ENCODE peak calls at places on chromosomes 16 and 17, in five cellular contexts. R, Z, S, G and Q are unnamed samples.

GRCh38 chr17:15185625-15185991 is 79.5 kb downstream of the PMP22 start:
- DNase-seq in R (peak), Z (no peak), S (no peak), G (no peak), Q (no peak)

GRCh38 chr17:76569607-76570279 is 15.9 kb downstream of the ST6GALNAC2 start:
- DNase-seq in R (no peak), Z (peak), S (no peak), G (no peak), Q (no peak)

GRCh38 chr17:72931635-72932034 is 160.9 kb downstream of the SLC39A11 start:
- DNase-seq in R (no peak), Z (no peak), S (no peak), G (no peak), Q (no peak)

GRCh38 chr17:7439462-7440112 is at the start of gene FGF11:
- DNase-seq in R (no peak), Z (no peak), S (no peak), G (no peak), Q (no peak)

GRCh38 chr16:58026139-58026704 is 668 bp downstream of the MMP15 start:
- DNase-seq in R (peak), Z (peak), S (peak), G (no peak), Q (no peak)

GRCh38 chr17:8791910-8792270 is 7.3 kb downstream of the MFSD6L start:
- DNase-seq in R (peak), Z (no peak), S (no peak), G (peak), Q (no peak)

GRCh38 chr17:48795444-48796162 is 21.4 kb downstream of the TTLL6 start:
- DNase-seq in R (peak), Z (no peak), S (no peak), G (peak), Q (no peak)

GRCh38 chr16:12339686-12340085 is 363.2 kb downstream of the SNX29 start:
- DNase-seq in R (no peak), Z (no peak), S (no peak), G (no peak), Q (no peak)

GRCh38 chr17:16584273-16584995 is 15.4 kb upstream of the ZNF287 start:
- DNase-seq in R (peak), Z (peak), S (peak), G (no peak), Q (peak)

GRCh38 chr16:81937305-81938038 is 73.8 kb downstream of the SDR42E1 start:
- DNase-seq in R (no peak), Z (no peak), S (no peak), G (no peak), Q (peak)

GRCh38 chr17:38442548-38442947 is 14.3 kb downstream of the ARHGAP23 start:
- DNase-seq in R (peak), Z (no peak), S (no peak), G (no peak), Q (no peak)

GRCh38 chr16:70675851-70676513 is 9.9 kb downstream of the MTSS2 start:
- DNase-seq in R (no peak), Z (no peak), S (peak), G (no peak), Q (no peak)

GRCh38 chr16:70678898-70679652 is 6.8 kb downstream of the MTSS2 start:
- DNase-seq in R (no peak), Z (no peak), S (no peak), G (no peak), Q (no peak)

GRCh38 chr16:70676571-70677498 is 9.0 kb downstream of the MTSS2 start:
- DNase-seq in R (no peak), Z (no peak), S (peak), G (no peak), Q (no peak)

GRCh38 chr16:70678121-70678897 is 7.5 kb downstream of the MTSS2 start:
- DNase-seq in R (no peak), Z (no peak), S (no peak), G (no peak), Q (no peak)

GRCh38 chr16:70677499-70678120 is 8.2 kb downstream of the MTSS2 start:
- DNase-seq in R (no peak), Z (no peak), S (peak), G (no peak), Q (no peak)
- TF ChIP-seq CTCF in R (no peak), Z (no peak), S (no peak), G (no peak), Q (no peak)

DNA sequence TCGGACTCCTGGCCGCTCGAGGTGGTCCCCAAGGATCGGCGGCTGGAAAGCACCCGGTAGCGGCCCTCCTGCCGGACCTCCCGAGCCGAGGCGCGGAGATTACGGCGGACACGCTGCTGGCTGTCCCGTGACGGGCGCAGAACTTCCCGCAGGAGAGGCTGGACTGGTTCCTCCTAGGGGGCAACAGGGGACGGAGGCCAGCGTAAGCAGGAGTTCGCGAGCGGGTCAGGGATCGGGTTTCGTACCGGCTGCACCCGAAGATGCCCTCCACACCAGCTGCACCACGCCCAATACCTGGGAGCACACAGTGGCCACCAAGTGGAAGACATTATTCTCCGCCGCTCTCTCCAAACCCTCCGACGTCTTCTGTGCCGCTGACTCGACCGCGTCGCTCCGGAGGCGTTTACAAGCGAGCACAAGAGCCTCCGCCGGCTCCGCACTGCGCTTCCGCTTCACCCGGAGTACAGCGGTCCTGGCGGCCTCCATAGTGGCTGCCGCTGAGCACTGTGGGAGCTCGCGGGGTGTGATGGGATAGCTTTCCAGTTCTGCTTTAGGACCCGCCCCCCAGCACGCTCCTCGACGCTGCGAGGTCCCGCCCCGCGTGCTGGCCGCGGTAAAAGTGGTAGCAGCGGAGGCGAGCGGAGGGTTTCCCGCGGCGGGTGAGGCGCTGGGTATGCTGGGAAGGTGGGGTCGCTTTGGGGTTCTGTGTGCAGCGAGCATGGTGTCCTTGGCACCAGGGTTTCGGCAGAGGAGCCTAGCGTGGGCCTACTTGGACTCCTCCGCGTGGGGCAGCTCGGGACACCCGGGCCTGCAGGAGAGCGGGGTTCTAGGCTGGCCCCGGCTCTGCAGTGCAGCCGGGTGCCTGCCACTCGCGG is at the start of the genes PRMT7 and SLC7A6OS:
- DNase-seq in R (peak), Z (peak), S (peak), G (peak), Q (peak)
- TF ChIP-seq CTCF in R (no peak), Z (peak), S (peak), G (no peak), Q (no peak)

GRCh38 chr16:1639840-1640239 is 27.7 kb downstream of the CRAMP1 start:
- DNase-seq in R (no peak), Z (no peak), S (no peak), G (no peak), Q (no peak)

GRCh38 chr16:1638757-1639156 is 26.6 kb downstream of the CRAMP1 start:
- DNase-seq in R (no peak), Z (no peak), S (no peak), G (no peak), Q (no peak)

GRCh38 chr16:1641261-1641660 is 29.1 kb downstream of the CRAMP1 start:
- DNase-seq in R (no peak), Z (no peak), S (no peak), G (no peak), Q (no peak)

GRCh38 chr16:1639282-1639681 is 27.1 kb downstream of the CRAMP1 start:
- DNase-seq in R (no peak), Z (no peak), S (no peak), G (no peak), Q (no peak)

GRCh38 chr16:1640261-1640956 is 28.2 kb downstream of the CRAMP1 start:
- DNase-seq in R (no peak), Z (no peak), S (no peak), G (no peak), Q (no peak)
- TF ChIP-seq CTCF in R (no peak), Z (no peak), S (no peak), G (no peak), Q (no peak)

DNA sequence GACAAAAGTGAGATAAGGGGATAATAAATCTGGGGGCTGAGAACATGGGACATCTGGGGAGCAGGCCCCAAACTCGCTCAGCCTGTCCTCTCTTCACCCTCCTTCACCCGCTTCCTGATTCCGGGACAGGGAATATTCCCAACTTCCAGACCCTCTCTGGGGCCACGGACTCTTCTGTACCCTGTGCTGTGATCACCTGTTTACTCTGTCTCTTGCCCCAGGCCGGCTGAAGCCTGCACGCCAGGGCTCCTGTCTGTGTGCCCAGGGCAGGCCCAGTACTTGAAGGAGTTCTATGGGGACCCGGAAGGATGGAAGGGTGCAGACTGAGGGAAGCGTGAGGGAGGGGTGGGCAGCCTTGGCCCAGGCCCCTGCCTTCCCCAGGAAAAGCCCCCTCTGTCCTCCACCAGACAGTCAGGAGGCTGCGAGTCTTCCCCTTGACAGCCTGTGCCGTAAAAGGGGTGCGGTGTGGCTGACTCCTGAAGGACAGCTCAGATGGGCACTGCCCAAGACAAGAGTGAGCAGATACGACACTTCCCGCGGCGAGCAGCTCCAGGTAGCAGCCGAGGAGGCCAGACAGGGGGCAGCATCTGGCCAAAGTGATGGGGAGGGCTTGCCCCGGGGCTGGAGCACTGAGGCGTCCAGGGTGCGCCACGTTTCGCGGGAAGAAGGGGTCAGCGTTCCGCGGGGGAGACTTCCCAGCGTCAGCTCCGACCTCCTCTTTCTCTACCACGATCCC is 1.0 kb upstream of the CCNF start:
- DNase-seq in R (peak), Z (peak), S (peak), G (no peak), Q (peak)
- TF ChIP-seq CTCF in R (peak), Z (peak), S (peak), G (no peak), Q (peak)

DNA sequence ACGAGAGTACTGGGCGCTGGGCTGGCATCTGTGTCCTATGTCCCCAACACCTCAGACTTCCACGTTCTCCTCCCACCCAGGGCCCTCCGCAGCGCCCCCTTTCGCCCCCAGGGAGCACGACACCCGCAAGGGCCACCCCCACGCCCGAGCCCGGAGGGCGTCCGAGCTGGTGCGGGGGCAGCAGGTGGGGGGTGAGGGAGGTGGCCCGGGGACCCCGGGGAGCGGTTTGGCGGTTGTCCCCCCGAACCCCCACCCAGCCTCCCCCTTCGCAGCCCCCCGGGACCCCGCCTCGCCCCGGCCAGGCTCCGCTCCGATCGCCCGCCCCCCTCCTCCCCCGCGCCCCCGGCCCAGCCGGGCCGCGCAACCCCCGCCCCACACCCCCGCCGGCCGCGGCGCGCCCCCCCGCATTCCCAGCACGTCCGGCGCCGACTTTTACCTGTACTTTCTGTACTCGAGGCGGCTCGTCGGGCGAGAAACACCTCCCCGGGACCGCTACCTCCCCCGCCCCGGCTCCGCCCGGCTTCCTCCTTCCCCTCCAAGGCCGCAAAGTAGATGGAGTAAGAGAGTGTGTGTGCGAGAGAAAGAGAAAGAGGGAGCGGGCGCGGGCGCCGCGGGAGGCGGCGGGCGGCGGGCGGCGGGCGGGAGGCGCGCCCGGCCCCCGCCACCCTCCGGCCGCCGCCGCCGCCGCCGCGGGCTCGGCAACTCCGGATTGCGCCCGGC is 897 bp downstream of the CDYL2 start:
- DNase-seq in R (peak), Z (peak), S (peak), G (no peak), Q (peak)
- TF ChIP-seq CTCF in R (peak), Z (no peak), S (peak), G (no peak), Q (peak)

GRCh38 chr16:67393111-67393789 is at the start of gene TPPP3:
- DNase-seq in R (peak), Z (peak), S (peak), G (no peak), Q (peak)
- TF ChIP-seq CTCF in R (peak), Z (peak), S (peak), G (no peak), Q (no peak)